ENCODE peak calls at places on chromosomes 11 and 22, in four cellular contexts. S is prostate gland, D is GM20000, K is neural progenitor cell. W is an unnamed sample.

GRCh38 chr11:59208956-59209355 is 3.8 kb downstream of the MPEG1 start:
- DNase-seq in S (no peak), D (no peak), K (no peak), W (no peak)

GRCh38 chr11:70046089-70046488 is 32.0 kb upstream of the ANO1 start:
- DNase-seq in S (no peak), D (no peak), K (no peak), W (no peak)

GRCh38 chr11:120123946-120124345 is 14.0 kb downstream of the TRIM29 start:
- DNase-seq in S (no peak), D (no peak), K (no peak), W (no peak)

GRCh38 chr22:30308518-30309230 is 18.1 kb downstream of the TBC1D10A start:
- DNase-seq in S (no peak), D (peak; percentile 73), K (no peak), W (no peak)

GRCh38 chr11:73310076-73310475 is 2.0 kb downstream of the ARHGEF17 start:
- DNase-seq in S (no peak), D (no peak), K (no peak), W (no peak)

GRCh38 chr22:49320714-49321476 is 506.8 kb downstream of the BRD1 start:
- DNase-seq in S (no peak), D (no peak), K (no peak), W (no peak)

GRCh38 chr11:97019754-97020153 is 629.9 kb downstream of the JRKL start:
- DNase-seq in S (no peak), D (no peak), K (no peak), W (no peak)

GRCh38 chr11:120853435-120853834 is 170.5 kb upstream of the TBCEL start:
- DNase-seq in S (no peak), D (no peak), K (no peak), W (no peak)

GRCh38 chr11:44805596-44805995 is 78.8 kb downstream of the TSPAN18 start:
- DNase-seq in S (no peak), D (no peak), K (no peak), W (no peak)

GRCh38 chr11:128888034-128888985 is 2.8 kb upstream of the KCNJ5 start:
- DNase-seq in S (peak; percentile 24), D (no peak), K (peak; percentile 62), W (no peak)

GRCh38 chr11:11215944-11216343 is 137.1 kb downstream of the CSNK2A3 start:
- DNase-seq in S (no peak), D (no peak), K (peak; percentile 18), W (no peak)

GRCh38 chr22:49628351-49629023 is 199.2 kb downstream of the BRD1 start:
- DNase-seq in S (no peak), D (no peak), K (peak; percentile 95), W (no peak)

GRCh38 chr11:121106812-121107211 is 5.8 kb downstream of the TECTA start:
- DNase-seq in S (no peak), D (no peak), K (no peak), W (no peak)

GRCh38 chr22:21736084-21736642 is 569 bp upstream of the YPEL1 start:
- DNase-seq in S (no peak), D (no peak), K (no peak), W (no peak)

GRCh38 chr11:107713009-107713408 is 1.2 kb upstream of the SLN start:
- DNase-seq in S (no peak), D (no peak), K (no peak), W (no peak)

GRCh38 chr11:83680351-83680750 is 394.2 kb upstream of the CCDC90B start:
- DNase-seq in S (no peak), D (no peak), K (peak; percentile 44), W (no peak)

GRCh38 chr11:85810871-85811611 is at the start of gene SYTL2:
- DNase-seq in S (peak; percentile 70), D (peak; percentile 79), K (peak; percentile 92), W (peak; percentile 32)

GRCh38 chr11:128957204-128957482 is 14.5 kb upstream of the TP53AIP1 start:
- DNase-seq in S (no peak), D (no peak), K (no peak), W (no peak)

GRCh38 chr11:64743591-64744543 is at the start of gene RASGRP2:
- DNase-seq in S (peak; percentile 36), D (peak; percentile 87), K (peak; percentile 58), W (no peak)

GRCh38 chr11:57874981-57875380 is 113.4 kb downstream of the CTNND1 start:
- DNase-seq in S (no peak), D (no peak), K (peak; percentile 7), W (no peak)

GRCh38 chr22:37638351-37639069 is 959 bp upstream of the SH3BP1 start:
- DNase-seq in S (no peak), D (no peak), K (no peak), W (no peak)

GRCh38 chr22:37501610-37502341 is 15.6 kb upstream of the MFNG start:
- DNase-seq in S (peak; percentile 82), D (no peak), K (no peak), W (peak; percentile 73)

GRCh38 chr11:45393826-45394225 is 107.7 kb upstream of the SYT13 start:
- DNase-seq in S (no peak), D (no peak), K (no peak), W (no peak)

GRCh38 chr22:30885591-30885990 is 83.0 kb downstream of the MORC2 start:
- DNase-seq in S (no peak), D (no peak), K (no peak), W (no peak)

GRCh38 chr11:47617417-47617809 is 23.2 kb upstream of the C1QTNF4 start:
- DNase-seq in S (no peak), D (no peak), K (no peak), W (no peak)

GRCh38 chr11:130599073-130599654 is 150.7 kb downstream of the ADAMTS15 start:
- DNase-seq in S (no peak), D (no peak), K (no peak), W (no peak)

GRCh38 chr11:132704796-132705375 is 827.4 kb downstream of the OPCML start:
- DNase-seq in S (no peak), D (no peak), K (no peak), W (no peak)

DNA sequence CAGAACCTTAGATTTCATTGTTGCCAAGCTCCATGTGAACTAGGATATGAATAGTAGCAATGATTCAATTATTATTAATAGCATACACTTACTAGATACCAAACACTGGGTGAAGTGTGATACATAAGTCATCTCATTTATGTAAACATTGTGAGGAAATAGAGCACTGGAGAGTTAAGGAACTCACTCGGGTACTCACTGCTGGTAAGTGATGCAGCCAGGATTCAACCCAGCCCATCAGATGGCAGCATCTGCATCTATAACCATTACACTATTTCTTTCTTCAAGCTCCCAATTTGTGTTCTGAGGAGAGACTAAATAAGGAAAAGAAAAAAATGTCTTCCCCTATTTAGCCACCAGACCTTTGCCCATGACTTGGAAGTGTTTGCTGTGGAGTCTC is 10.2 kb upstream of the ALG8 start:
- DNase-seq in S (no peak), D (no peak), K (no peak), W (no peak)
- TF ChIP-seq CTCF in S (no peak), D (no peak), K (no peak), W (no peak)

GRCh38 chr11:66956689-66957290 is 1.4 kb downstream of the PC start:
- DNase-seq in S (no peak), D (peak; percentile 37), K (peak; percentile 27), W (no peak)
- TF ChIP-seq CTCF in S (peak; percentile 16), D (no peak), K (no peak), W (peak; percentile 27)

DNA sequence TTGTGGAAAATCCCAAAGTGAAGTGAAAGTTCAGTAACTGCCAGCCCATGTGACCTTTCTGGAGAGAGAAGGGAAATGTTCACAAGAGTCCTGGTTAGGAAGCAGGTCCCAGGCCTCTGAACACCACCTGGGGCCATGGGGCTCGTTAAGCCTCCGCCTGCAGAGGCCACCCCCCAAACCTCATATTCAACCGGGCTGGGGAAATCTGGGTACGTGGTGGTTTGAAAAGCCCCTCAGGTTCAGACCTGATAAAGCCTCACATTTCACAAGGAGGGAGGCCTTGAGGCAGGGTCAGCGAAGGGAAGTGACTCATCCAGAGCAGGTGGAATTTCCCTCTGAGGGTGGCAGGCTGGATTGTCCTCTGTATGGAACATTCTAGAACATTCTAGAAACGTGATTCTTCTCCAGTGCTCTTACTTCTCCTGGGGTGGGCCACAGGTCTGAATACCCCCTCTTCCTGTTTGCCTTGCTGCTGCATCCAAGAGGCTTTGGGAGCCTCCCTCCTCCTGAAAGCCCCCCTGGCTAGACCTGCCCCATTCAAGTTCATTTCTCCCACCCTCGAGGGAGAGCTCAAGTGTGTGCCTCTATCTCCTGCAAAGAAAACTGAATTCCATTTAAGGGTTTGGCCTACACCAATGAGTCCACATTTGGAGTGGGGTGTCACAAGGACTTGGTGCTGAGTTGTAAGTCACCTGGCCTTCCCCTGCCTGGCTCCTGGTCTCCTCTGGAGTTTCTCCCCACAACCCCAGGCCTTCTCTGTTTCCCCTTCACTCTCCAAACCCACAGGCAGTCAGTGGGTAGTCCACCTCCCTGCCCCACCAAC is 6.3 kb downstream of the FXYD2 start:
- DNase-seq in S (no peak), D (peak; percentile 56), K (no peak), W (no peak)
- TF ChIP-seq CTCF in S (no peak), D (no peak), K (no peak), W (no peak)

GRCh38 chr11:15222777-15223176 is 108.1 kb downstream of the INSC start:
- DNase-seq in S (no peak), D (no peak), K (no peak), W (no peak)
- TF ChIP-seq CTCF in S (no peak), D (no peak), K (no peak), W (no peak)

GRCh38 chr11:4546876-4547275 is 1.9 kb downstream of the OR52M1 start:
- DNase-seq in S (no peak), D (no peak), K (no peak), W (no peak)

GRCh38 chr11:4551346-4551979 is 6.5 kb downstream of the OR52M1 start:
- DNase-seq in S (no peak), D (peak; percentile 13), K (peak; percentile 10), W (no peak)
- TF ChIP-seq CTCF in S (no peak), D (no peak), K (peak; percentile 46), W (peak; percentile 40)

DNA sequence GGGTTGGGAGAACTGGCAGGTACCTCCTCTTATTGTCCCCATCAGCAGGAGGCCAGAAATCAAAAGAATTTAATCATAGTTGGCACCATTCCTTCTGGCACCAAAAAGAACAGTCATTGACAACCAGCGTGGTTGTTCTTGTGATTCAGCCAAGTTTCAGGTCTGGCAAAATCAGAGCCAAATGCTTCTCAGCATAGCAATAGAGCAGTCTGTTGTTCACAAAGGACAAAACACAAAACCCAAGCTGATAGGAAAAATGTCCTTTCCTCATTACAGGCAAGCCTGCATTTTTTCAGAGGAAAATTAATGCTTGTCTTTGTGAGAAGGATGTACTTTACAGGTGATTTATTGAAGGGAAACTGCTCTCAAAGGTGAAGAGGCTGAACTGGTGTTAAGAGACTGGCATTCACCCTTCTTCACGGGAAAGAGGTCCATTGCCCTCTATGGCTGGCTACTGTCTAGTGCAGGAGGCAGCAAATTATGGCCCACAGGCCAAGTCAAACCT is 241.8 kb upstream of the ARHGAP42 start:
- DNase-seq in S (peak; percentile 5), D (no peak), K (peak; percentile 11), W (no peak)
- TF ChIP-seq CTCF in S (no peak), D (no peak), K (peak; percentile 27), W (peak; percentile 9)

W was measured in progenitor cell of endocrine pancreas.